ENCODE peak calls at places on chromosome 18, in six cellular contexts. One of them, this sample, is unnamed.

GRCh38 chr18:77099501-77100370 is 32.8 kb downstream of the MBP start:
- DNase-seq in foreskin fibroblast: no peak
- DNase-seq in body of pancreas: no peak
- DNase-seq in fibroblast of lung: no peak
- DNase-seq in heart left ventricle: no peak
- DNase-seq in A549: no peak
- DNase-seq in this sample: no peak

GRCh38 chr18:63511285-63511684 is 30.9 kb upstream of the SERPINB12 start:
- DNase-seq in fibroblast of lung: peak
- DNase-seq in body of pancreas: peak
- DNase-seq in A549: peak
- DNase-seq in heart left ventricle: no peak
- DNase-seq in foreskin fibroblast: peak
- DNase-seq in this sample: peak

GRCh38 chr18:3297025-3297984 is 35.4 kb downstream of the MYL12B start:
- DNase-seq in foreskin fibroblast: peak
- DNase-seq in A549: peak
- DNase-seq in fibroblast of lung: peak
- DNase-seq in body of pancreas: peak
- DNase-seq in heart left ventricle: peak
- DNase-seq in this sample: no peak

GRCh38 chr18:2104620-2105462 is 466.5 kb downstream of the METTL4 start:
- DNase-seq in body of pancreas: peak
- DNase-seq in A549: peak
- DNase-seq in heart left ventricle: no peak
- DNase-seq in fibroblast of lung: peak
- DNase-seq in foreskin fibroblast: peak
- DNase-seq in this sample: no peak

GRCh38 chr18:52409732-52410131 is 69.7 kb downstream of the DCC start:
- DNase-seq in body of pancreas: no peak
- DNase-seq in fibroblast of lung: no peak
- DNase-seq in foreskin fibroblast: no peak
- DNase-seq in A549: peak
- DNase-seq in heart left ventricle: no peak
- DNase-seq in this sample: no peak

GRCh38 chr18:63676526-63676925 is 14.8 kb upstream of the SERPINB3 start:
- DNase-seq in body of pancreas: peak
- DNase-seq in heart left ventricle: no peak
- DNase-seq in foreskin fibroblast: no peak
- DNase-seq in A549: no peak
- DNase-seq in fibroblast of lung: no peak
- DNase-seq in this sample: no peak

GRCh38 chr18:23671564-23671963 is 8.9 kb upstream of the ANKRD29 start:
- DNase-seq in foreskin fibroblast: no peak
- DNase-seq in body of pancreas: no peak
- DNase-seq in heart left ventricle: peak
- DNase-seq in fibroblast of lung: no peak
- DNase-seq in A549: no peak
- DNase-seq in this sample: no peak

GRCh38 chr18:78742346-78742745 is 237.3 kb upstream of the SALL3 start:
- DNase-seq in fibroblast of lung: no peak
- DNase-seq in A549: no peak
- DNase-seq in heart left ventricle: no peak
- DNase-seq in foreskin fibroblast: no peak
- DNase-seq in body of pancreas: no peak
- DNase-seq in this sample: no peak

GRCh38 chr18:9876867-9877654 is 8.7 kb upstream of the TXNDC2 start:
- DNase-seq in body of pancreas: peak
- DNase-seq in fibroblast of lung: peak
- DNase-seq in heart left ventricle: no peak
- DNase-seq in A549: peak
- DNase-seq in foreskin fibroblast: peak
- DNase-seq in this sample: no peak

GRCh38 chr18:3340682-3341097 is 78.8 kb downstream of the MYL12B start:
- DNase-seq in foreskin fibroblast: no peak
- DNase-seq in fibroblast of lung: peak
- DNase-seq in body of pancreas: no peak
- DNase-seq in heart left ventricle: no peak
- DNase-seq in A549: no peak
- DNase-seq in this sample: peak

GRCh38 chr18:27996792-27997191 is 180.1 kb downstream of the CDH2 start:
- DNase-seq in foreskin fibroblast: no peak
- DNase-seq in fibroblast of lung: peak
- DNase-seq in body of pancreas: no peak
- DNase-seq in A549: no peak
- DNase-seq in heart left ventricle: no peak
- DNase-seq in this sample: no peak

GRCh38 chr18:55586841-55587240 is 1.2 kb downstream of the TCF4 start:
- DNase-seq in fibroblast of lung: peak
- DNase-seq in A549: no peak
- DNase-seq in foreskin fibroblast: peak
- DNase-seq in body of pancreas: no peak
- DNase-seq in heart left ventricle: no peak
- DNase-seq in this sample: no peak

GRCh38 chr18:27789406-27789805 is 387.5 kb downstream of the CDH2 start:
- DNase-seq in body of pancreas: no peak
- DNase-seq in fibroblast of lung: no peak
- DNase-seq in foreskin fibroblast: no peak
- DNase-seq in A549: no peak
- DNase-seq in heart left ventricle: no peak
- DNase-seq in this sample: no peak

GRCh38 chr18:80244956-80245730 is 2.2 kb downstream of the PARD6G start:
- DNase-seq in foreskin fibroblast: no peak
- DNase-seq in A549: no peak
- DNase-seq in heart left ventricle: no peak
- DNase-seq in body of pancreas: no peak
- DNase-seq in fibroblast of lung: no peak
- DNase-seq in this sample: no peak

GRCh38 chr18:11857177-11857887 is 6.1 kb downstream of the CHMP1B start:
- DNase-seq in heart left ventricle: peak
- DNase-seq in A549: peak
- DNase-seq in fibroblast of lung: peak
- DNase-seq in body of pancreas: peak
- DNase-seq in foreskin fibroblast: peak
- DNase-seq in this sample: no peak

GRCh38 chr18:7021994-7022840 is 95.4 kb downstream of the LAMA1 start:
- DNase-seq in heart left ventricle: no peak
- DNase-seq in fibroblast of lung: peak
- DNase-seq in body of pancreas: peak
- DNase-seq in foreskin fibroblast: peak
- DNase-seq in A549: peak
- DNase-seq in this sample: peak

GRCh38 chr18:57427429-57428181 is 7.6 kb upstream of the ONECUT2 start:
- DNase-seq in body of pancreas: no peak
- DNase-seq in heart left ventricle: no peak
- DNase-seq in A549: no peak
- DNase-seq in foreskin fibroblast: no peak
- DNase-seq in fibroblast of lung: no peak
- DNase-seq in this sample: no peak

GRCh38 chr18:48819276-48819675 is 131.5 kb downstream of the SMAD7 start:
- DNase-seq in body of pancreas: no peak
- DNase-seq in A549: no peak
- DNase-seq in heart left ventricle: peak
- DNase-seq in fibroblast of lung: no peak
- DNase-seq in foreskin fibroblast: no peak
- DNase-seq in this sample: no peak

GRCh38 chr18:45617284-45617683 is 2.0 kb downstream of the SLC14A2 start:
- DNase-seq in A549: peak
- DNase-seq in fibroblast of lung: peak
- DNase-seq in body of pancreas: peak
- DNase-seq in foreskin fibroblast: peak
- DNase-seq in heart left ventricle: peak
- DNase-seq in this sample: peak

GRCh38 chr18:58983260-58983659 is 118.6 kb downstream of the ZNF532 start:
- DNase-seq in fibroblast of lung: no peak
- DNase-seq in body of pancreas: no peak
- DNase-seq in foreskin fibroblast: no peak
- DNase-seq in heart left ventricle: peak
- DNase-seq in A549: no peak
- DNase-seq in this sample: no peak

GRCh38 chr18:63178526-63178880 is 141.1 kb downstream of the BCL2 start:
- DNase-seq in A549: no peak
- DNase-seq in body of pancreas: peak
- DNase-seq in fibroblast of lung: no peak
- DNase-seq in foreskin fibroblast: no peak
- DNase-seq in heart left ventricle: peak
- DNase-seq in this sample: no peak

GRCh38 chr18:6249788-6250187 is 164.9 kb downstream of the L3MBTL4 start:
- DNase-seq in foreskin fibroblast: no peak
- DNase-seq in heart left ventricle: no peak
- DNase-seq in fibroblast of lung: no peak
- DNase-seq in A549: no peak
- DNase-seq in body of pancreas: peak
- DNase-seq in this sample: peak

GRCh38 chr18:79337184-79337583 is 58.5 kb upstream of the NFATC1 start:
- DNase-seq in body of pancreas: no peak
- DNase-seq in heart left ventricle: no peak
- DNase-seq in foreskin fibroblast: no peak
- DNase-seq in fibroblast of lung: no peak
- DNase-seq in A549: no peak
- DNase-seq in this sample: no peak

GRCh38 chr18:37422116-37422515 is 143.5 kb downstream of the CELF4 start:
- DNase-seq in fibroblast of lung: no peak
- DNase-seq in foreskin fibroblast: no peak
- DNase-seq in body of pancreas: no peak
- DNase-seq in heart left ventricle: no peak
- DNase-seq in A549: no peak
- DNase-seq in this sample: no peak

GRCh38 chr18:1965016-1965415 is 606.3 kb downstream of the METTL4 start:
- DNase-seq in fibroblast of lung: no peak
- DNase-seq in heart left ventricle: no peak
- DNase-seq in body of pancreas: no peak
- DNase-seq in A549: no peak
- DNase-seq in foreskin fibroblast: no peak
- DNase-seq in this sample: no peak

GRCh38 chr18:49846263-49846662 is 32.9 kb upstream of the ACAA2 start:
- DNase-seq in fibroblast of lung: peak
- DNase-seq in foreskin fibroblast: peak
- DNase-seq in A549: no peak
- DNase-seq in heart left ventricle: no peak
- DNase-seq in body of pancreas: no peak
- DNase-seq in this sample: no peak

GRCh38 chr18:77087391-77088141 is 45.0 kb downstream of the MBP start:
- DNase-seq in fibroblast of lung: peak
- DNase-seq in heart left ventricle: peak
- DNase-seq in A549: no peak
- DNase-seq in foreskin fibroblast: peak
- DNase-seq in body of pancreas: peak
- DNase-seq in this sample: no peak

GRCh38 chr18:6623278-6623677 is 106.2 kb upstream of the ARHGAP28 start:
- DNase-seq in A549: no peak
- DNase-seq in body of pancreas: no peak
- DNase-seq in foreskin fibroblast: no peak
- DNase-seq in heart left ventricle: no peak
- DNase-seq in fibroblast of lung: no peak
- DNase-seq in this sample: no peak

GRCh38 chr18:67669993-67670671 is 153.6 kb upstream of the DSEL start:
- DNase-seq in foreskin fibroblast: peak
- DNase-seq in heart left ventricle: no peak
- DNase-seq in body of pancreas: no peak
- DNase-seq in fibroblast of lung: peak
- DNase-seq in A549: no peak
- DNase-seq in this sample: no peak

GRCh38 chr18:77151791-77152517 is 19.4 kb upstream of the MBP start:
- DNase-seq in heart left ventricle: no peak
- DNase-seq in A549: no peak
- DNase-seq in body of pancreas: no peak
- DNase-seq in fibroblast of lung: no peak
- DNase-seq in foreskin fibroblast: no peak
- DNase-seq in this sample: no peak

GRCh38 chr18:13448028-13448795 is 229.7 kb downstream of the LDLRAD4 start:
- DNase-seq in fibroblast of lung: no peak
- DNase-seq in body of pancreas: no peak
- DNase-seq in A549: no peak
- DNase-seq in heart left ventricle: no peak
- DNase-seq in foreskin fibroblast: no peak
- DNase-seq in this sample: no peak
- H3K4me3 ChIP-seq in fibroblast of lung: no peak
- H3K4me3 ChIP-seq in body of pancreas: no peak
- H3K4me3 ChIP-seq in A549: no peak
- H3K4me3 ChIP-seq in heart left ventricle: peak
- H3K4me3 ChIP-seq in foreskin fibroblast: no peak
- H3K4me3 ChIP-seq in this sample: no peak

GRCh38 chr18:43396266-43396665 is 119.0 kb upstream of the SYT4 start:
- DNase-seq in body of pancreas: no peak
- DNase-seq in foreskin fibroblast: no peak
- DNase-seq in fibroblast of lung: peak
- DNase-seq in A549: no peak
- DNase-seq in heart left ventricle: no peak
- DNase-seq in this sample: no peak
- TF ChIP-seq CTCF in body of pancreas: no peak
- TF ChIP-seq CTCF in foreskin fibroblast: peak
- TF ChIP-seq CTCF in fibroblast of lung: peak
- TF ChIP-seq CTCF in A549: no peak
- TF ChIP-seq CTCF in heart left ventricle: no peak
- TF ChIP-seq CTCF in this sample: peak

GRCh38 chr18:75221397-75221796 is 10.8 kb downstream of the TSHZ1 start:
- DNase-seq in heart left ventricle: no peak
- DNase-seq in body of pancreas: no peak
- DNase-seq in fibroblast of lung: no peak
- DNase-seq in foreskin fibroblast: no peak
- DNase-seq in A549: no peak
- DNase-seq in this sample: no peak
- H3K4me3 ChIP-seq in heart left ventricle: no peak
- H3K4me3 ChIP-seq in body of pancreas: no peak
- H3K4me3 ChIP-seq in fibroblast of lung: no peak
- H3K4me3 ChIP-seq in foreskin fibroblast: peak
- H3K4me3 ChIP-seq in A549: no peak
- H3K4me3 ChIP-seq in this sample: no peak

GRCh38 chr18:32284284-32284683 is 94.4 kb downstream of the MEP1B start:
- DNase-seq in A549: no peak
- DNase-seq in fibroblast of lung: no peak
- DNase-seq in body of pancreas: no peak
- DNase-seq in heart left ventricle: no peak
- DNase-seq in foreskin fibroblast: no peak
- DNase-seq in this sample: no peak

GRCh38 chr18:32289480-32290075 is 99.7 kb downstream of the MEP1B start:
- DNase-seq in fibroblast of lung: peak
- DNase-seq in body of pancreas: peak
- DNase-seq in foreskin fibroblast: peak
- DNase-seq in A549: peak
- DNase-seq in heart left ventricle: no peak
- DNase-seq in this sample: peak

GRCh38 chr18:32287249-32287648 is 97.4 kb downstream of the MEP1B start:
- DNase-seq in body of pancreas: no peak
- DNase-seq in fibroblast of lung: no peak
- DNase-seq in heart left ventricle: no peak
- DNase-seq in foreskin fibroblast: no peak
- DNase-seq in A549: no peak
- DNase-seq in this sample: no peak

GRCh38 chr18:32286749-32287148 is 96.9 kb downstream of the MEP1B start:
- DNase-seq in fibroblast of lung: no peak
- DNase-seq in A549: no peak
- DNase-seq in foreskin fibroblast: no peak
- DNase-seq in heart left ventricle: no peak
- DNase-seq in body of pancreas: no peak
- DNase-seq in this sample: no peak

GRCh38 chr18:32287873-32288272 is 98.0 kb downstream of the MEP1B start:
- DNase-seq in fibroblast of lung: no peak
- DNase-seq in foreskin fibroblast: no peak
- DNase-seq in heart left ventricle: no peak
- DNase-seq in body of pancreas: no peak
- DNase-seq in A549: no peak
- DNase-seq in this sample: no peak
- TF ChIP-seq CTCF in fibroblast of lung: no peak
- TF ChIP-seq CTCF in foreskin fibroblast: no peak
- TF ChIP-seq CTCF in heart left ventricle: no peak
- TF ChIP-seq CTCF in body of pancreas: no peak
- TF ChIP-seq CTCF in A549: no peak
- TF ChIP-seq CTCF in this sample: no peak

This sample was measured in LNCaP clone FGC.